ENCODE peak calls at places on chromosomes 7 and 10, in six cellular contexts. E, U, H, C, F and T are unnamed samples.

GRCh38 chr7:66307591-66308215 is 102.6 kb downstream of the TPST1 start:
- DNase-seq in E (no peak), C (no peak), U (no peak), H (no peak), F (peak), T (no peak)

GRCh38 chr7:1046722-1047679 is 2.7 kb downstream of the GPR146 start:
- DNase-seq in C (no peak), U (no peak), H (no peak), F (no peak), E (no peak), T (no peak)

GRCh38 chr7:33964417-33965115 is 59.2 kb downstream of the BMPER start:
- DNase-seq in E (no peak), C (no peak), H (no peak), F (no peak), U (no peak), T (no peak)

GRCh38 chr10:23994459-23995046 is 214.4 kb upstream of the KIAA1217 start:
- DNase-seq in F (peak), C (peak), H (peak), U (peak), E (peak), T (peak)

GRCh38 chr7:43954524-43955228 is 28.4 kb downstream of the UBE2D4 start:
- DNase-seq in U (peak), E (peak), F (peak), H (peak), C (peak), T (peak)

GRCh38 chr7:74418076-74418475 is 35.6 kb upstream of the GTF2IRD1 start:
- DNase-seq in H (no peak), C (no peak), E (no peak), U (no peak), F (no peak), T (no peak)

GRCh38 chr10:22625511-22626288 is 88.7 kb downstream of the PIP4K2A start:
- DNase-seq in H (no peak), C (no peak), U (no peak), F (peak), E (peak), T (no peak)

GRCh38 chr7:27186450-27187157 is 1.6 kb upstream of the HOXA11 start:
- DNase-seq in U (no peak), F (no peak), H (no peak), C (no peak), E (no peak), T (no peak)

GRCh38 chr7:156834462-156834861 is 58.5 kb downstream of the LMBR1 start:
- DNase-seq in E (no peak), C (no peak), F (no peak), U (no peak), H (no peak), T (no peak)

GRCh38 chr10:69742356-69742695 is 59.4 kb upstream of the COL13A1 start:
- DNase-seq in U (no peak), H (no peak), F (no peak), E (no peak), C (no peak), T (no peak)

GRCh38 chr7:158831738-158832091 is 2.4 kb upstream of the ESYT2 start:
- DNase-seq in F (no peak), H (no peak), U (no peak), C (no peak), E (no peak), T (no peak)

GRCh38 chr10:132209130-132209529 is 22.4 kb downstream of the DPYSL4 start:
- DNase-seq in H (no peak), F (no peak), U (no peak), E (no peak), C (no peak), T (no peak)

GRCh38 chr7:90681336-90682019 is 85.4 kb downstream of the CDK14 start:
- DNase-seq in H (no peak), U (no peak), F (no peak), E (no peak), C (no peak), T (no peak)

GRCh38 chr10:21508987-21509334 is 16.5 kb downstream of the SKIDA1 start:
- DNase-seq in U (no peak), F (no peak), C (no peak), H (no peak), E (peak), T (no peak)

GRCh38 chr7:157474685-157475084 is 137.9 kb downstream of the DNAJB6 start:
- DNase-seq in E (peak), U (peak), C (no peak), F (peak), H (peak), T (peak)

GRCh38 chr7:56079450-56080185 is 13.1 kb downstream of the PHKG1 start:
- DNase-seq in F (peak), E (peak), U (no peak), H (peak), C (no peak), T (no peak)

GRCh38 chr10:5775705-5776104 is 37.5 kb downstream of the GDI2 start:
- DNase-seq in F (no peak), H (no peak), U (no peak), E (no peak), C (no peak), T (no peak)

GRCh38 chr10:79073784-79074432 is 5.1 kb downstream of the ZMIZ1 start:
- DNase-seq in E (no peak), U (no peak), H (no peak), C (no peak), F (peak), T (no peak)

GRCh38 chr7:66454600-66455225 is 174.0 kb upstream of the KCTD7 start:
- DNase-seq in C (no peak), F (no peak), E (no peak), U (no peak), H (no peak), T (no peak)

GRCh38 chr7:2928613-2929311 is 84.7 kb upstream of the GNA12 start:
- DNase-seq in F (no peak), H (peak), U (no peak), E (no peak), C (no peak), T (no peak)

GRCh38 chr10:118163227-118163626 is 116.5 kb upstream of the RAB11FIP2 start:
- DNase-seq in C (no peak), U (no peak), E (no peak), H (no peak), F (no peak), T (no peak)

GRCh38 chr7:20083781-20084180 is 133.4 kb downstream of the MACC1 start:
- DNase-seq in U (no peak), E (no peak), C (no peak), F (no peak), H (no peak), T (no peak)

GRCh38 chr10:35961501-35961900 is 319.4 kb upstream of the FZD8 start:
- DNase-seq in U (no peak), E (no peak), H (no peak), C (no peak), F (no peak), T (no peak)

GRCh38 chr7:130286881-130287280 is 6.1 kb upstream of the CPA4 start:
- DNase-seq in E (no peak), F (no peak), C (no peak), H (no peak), U (no peak), T (no peak)

GRCh38 chr10:48509974-48510692 is 94.7 kb downstream of the ARHGAP22 start:
- DNase-seq in E (peak), H (peak), F (peak), C (no peak), U (peak), T (no peak)

GRCh38 chr7:95481768-95482167 is 4.0 kb upstream of the ASB4 start:
- DNase-seq in U (no peak), H (no peak), E (no peak), C (no peak), F (no peak), T (no peak)

GRCh38 chr7:4247106-4247876 is 434.8 kb upstream of the FOXK1 start:
- DNase-seq in C (no peak), F (no peak), E (no peak), H (no peak), U (no peak), T (no peak)

GRCh38 chr10:30002438-30003266 is 56.7 kb downstream of the JCAD start:
- DNase-seq in C (no peak), H (peak), E (peak), U (peak), F (peak), T (peak)

GRCh38 chr7:22543169-22543568 is 43.2 kb upstream of the STEAP1B start:
- DNase-seq in F (no peak), E (no peak), U (no peak), H (no peak), C (no peak), T (no peak)

GRCh38 chr7:148306759-148307158 is 283.8 kb upstream of the C7orf33 start:
- DNase-seq in H (no peak), F (no peak), C (peak), U (no peak), E (no peak), T (no peak)

GRCh38 chr10:69828115-69828870 is 26.6 kb downstream of the COL13A1 start:
- DNase-seq in H (no peak), U (no peak), E (no peak), C (no peak), F (no peak), T (no peak)

GRCh38 chr7:27129729-27130539 is 623 bp downstream of the HOXA4 start:
- DNase-seq in U (no peak), H (no peak), E (peak), C (no peak), F (peak), T (peak)

GRCh38 chr10:60335708-60336107 is 54.0 kb downstream of the ANK3 start:
- DNase-seq in F (peak), U (no peak), C (no peak), E (peak), H (no peak), T (no peak)

GRCh38 chr10:72334196-72334831 is 20.4 kb downstream of the DNAJB12 start:
- DNase-seq in E (peak), C (no peak), H (no peak), U (no peak), F (no peak), T (no peak)
- TF ChIP-seq CREB1 in E (no peak), C (no peak), H (no peak), U (no peak), F (no peak), T (no peak)

GRCh38 chr10:98267894-98268693 is at the start of gene LOXL4:
- DNase-seq in H (peak), E (peak), C (no peak), F (no peak), U (peak), T (no peak)
- TF ChIP-seq CREB1 in H (no peak), E (no peak), C (no peak), F (no peak), U (no peak), T (no peak)

DNA sequence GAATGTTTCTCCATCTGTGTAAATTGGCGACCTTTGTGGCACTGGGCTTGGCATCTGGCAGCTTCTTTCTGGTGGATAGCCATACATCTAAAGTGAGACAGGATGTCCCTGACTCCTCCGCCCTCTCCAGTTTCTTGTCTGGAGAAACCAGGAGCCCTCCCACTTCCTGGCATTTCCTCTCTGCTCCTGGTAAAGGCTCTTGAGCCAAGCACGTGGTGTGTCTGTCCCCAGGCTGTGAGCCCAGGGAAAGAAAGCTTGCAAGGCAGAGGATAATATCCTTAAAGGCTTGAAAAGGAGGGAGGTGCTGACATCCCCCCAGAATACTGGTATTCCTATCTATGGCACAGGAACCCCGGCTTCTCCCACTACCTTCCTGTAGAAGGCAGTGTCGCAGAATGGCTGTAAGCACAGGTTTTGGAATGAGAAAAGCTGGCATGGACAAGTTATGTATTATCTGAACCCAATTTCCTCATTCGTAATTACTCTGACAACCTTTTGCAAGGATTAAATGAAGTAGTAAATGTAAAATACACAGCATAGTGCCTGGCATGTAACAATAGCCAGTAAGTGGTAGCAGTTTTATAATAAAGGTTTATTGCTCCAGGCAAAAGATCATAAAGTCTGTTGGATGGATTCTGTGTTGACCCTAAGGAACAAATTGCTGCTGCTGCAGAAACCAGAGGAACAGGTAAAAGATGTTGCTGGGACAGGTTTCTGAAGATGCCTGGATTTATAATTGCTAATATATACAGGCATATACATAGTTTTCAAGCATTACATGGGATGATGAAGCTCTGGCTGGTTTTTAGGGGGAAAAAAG is 11.8 kb upstream of the ACSL5 start:
- DNase-seq in C (no peak), F (no peak), E (peak), H (no peak), U (no peak), T (no peak)
- TF ChIP-seq CREB1 in C (no peak), F (no peak), E (no peak), H (no peak), U (no peak), T (no peak)

GRCh38 chr10:119517235-119518141 is 25.0 kb downstream of the RGS10 start:
- DNase-seq in H (no peak), E (no peak), C (peak), U (no peak), F (no peak), T (no peak)
- TF ChIP-seq CREB1 in H (no peak), E (no peak), C (no peak), U (no peak), F (no peak), T (no peak)

GRCh38 chr7:37128644-37129043 is 320.0 kb downstream of the ELMO1 start:
- DNase-seq in E (no peak), F (no peak), U (no peak), C (no peak), H (no peak), T (no peak)
- TF ChIP-seq CREB1 in E (no peak), F (no peak), U (no peak), C (no peak), H (no peak), T (no peak)

DNA sequence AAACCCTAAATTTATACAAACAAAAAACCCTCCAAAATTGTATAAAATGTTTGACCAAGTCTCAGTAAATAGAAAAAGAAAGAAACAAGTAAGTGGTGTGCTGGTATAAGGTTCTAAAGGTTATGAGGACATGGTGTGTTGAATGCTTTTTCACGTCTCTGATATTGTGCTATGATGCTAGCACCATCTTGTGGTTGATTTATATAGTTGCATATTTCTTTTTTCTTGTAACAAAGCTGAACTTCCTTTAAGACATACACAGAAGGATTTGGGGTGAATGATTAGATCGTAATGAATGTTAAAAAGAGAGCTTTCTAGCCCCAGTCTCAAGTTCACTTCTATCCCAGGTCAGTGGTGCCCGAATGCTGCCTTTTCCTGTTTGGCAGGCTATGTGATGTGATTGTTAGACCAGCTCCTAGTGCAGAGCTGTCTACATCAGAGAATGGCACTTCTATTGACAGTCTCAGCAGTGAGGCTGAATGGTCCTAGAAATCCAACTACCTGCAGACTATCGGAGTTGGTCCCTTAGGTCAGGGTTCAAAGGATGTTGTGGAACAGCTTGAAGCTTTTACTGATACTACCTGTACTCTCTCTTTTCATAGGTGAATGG is 25.0 kb downstream of the VTI1A start:
- DNase-seq in F (peak), H (no peak), U (peak), E (peak), C (peak), T (peak)
- TF ChIP-seq CREB1 in F (no peak), H (no peak), U (no peak), E (no peak), C (no peak), T (no peak)

GRCh38 chr10:4013651-4014085 is 228.7 kb upstream of the KLF6 start:
- DNase-seq in F (no peak), U (no peak), E (no peak), H (no peak), C (peak), T (no peak)
- TF ChIP-seq CREB1 in F (no peak), U (no peak), E (no peak), H (no peak), C (no peak), T (no peak)

DNA sequence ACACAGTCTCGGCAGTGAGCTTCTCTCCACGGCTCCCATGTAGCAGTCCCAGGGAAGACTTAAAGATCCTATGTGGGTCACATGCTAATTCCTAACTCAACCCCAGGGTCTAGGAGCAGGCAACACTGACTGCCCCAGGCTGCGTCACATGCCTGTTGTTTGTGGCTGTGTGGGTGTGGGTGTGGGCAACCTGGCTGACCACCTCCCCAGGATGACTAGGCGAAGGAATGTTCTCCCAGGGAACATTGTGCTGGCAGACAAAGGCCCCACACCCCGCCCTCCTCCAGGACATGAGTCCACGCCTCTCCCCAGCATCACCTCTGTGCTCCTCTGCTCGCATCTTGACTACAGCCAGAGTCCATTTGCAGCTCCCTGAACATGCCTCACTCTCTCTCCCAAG is 30.3 kb downstream of the SLC29A3 start:
- DNase-seq in H (no peak), C (no peak), U (no peak), F (no peak), E (no peak), T (no peak)
- TF ChIP-seq CREB1 in H (no peak), C (no peak), U (no peak), F (no peak), E (no peak), T (no peak)